ENCODE peak calls at places on chromosome 2, in seven cellular contexts. One of them, this sample, is unnamed.

GRCh38 chr2:120675460-120676130 is 60.1 kb upstream of the GLI2 start:
- DNase-seq in stimulated activated CD4-positive, alpha-beta T cell treated with anti-CD3 and anti-CD28 coated beads, Interleukin-12 subunit alpha, Interleukin-12 subunit beta, amount 100 ng/mL, for 24 hours: peak; percentile 52
- DNase-seq in mesothelial cell of epicardium: peak; percentile 71
- DNase-seq in cortex of kidney: no peak
- DNase-seq in COR-L47: peak; percentile 28
- DNase-seq in psoas muscle: peak; percentile 85
- DNase-seq in H54: peak; percentile 67
- DNase-seq in this sample: peak; percentile 31

GRCh38 chr2:203446071-203446481 is 89.0 kb downstream of the RAPH1 start:
- DNase-seq in H54: no peak
- DNase-seq in COR-L47: no peak
- DNase-seq in psoas muscle: no peak
- DNase-seq in mesothelial cell of epicardium: no peak
- DNase-seq in stimulated activated CD4-positive, alpha-beta T cell treated with anti-CD3 and anti-CD28 coated beads, Interleukin-12 subunit alpha, Interleukin-12 subunit beta, amount 100 ng/mL, for 24 hours: no peak
- DNase-seq in cortex of kidney: no peak
- DNase-seq in this sample: peak; percentile 22

GRCh38 chr2:66522591-66523379 is 87.9 kb downstream of the MEIS1 start:
- DNase-seq in H54: no peak
- DNase-seq in psoas muscle: no peak
- DNase-seq in cortex of kidney: no peak
- DNase-seq in mesothelial cell of epicardium: no peak
- DNase-seq in COR-L47: no peak
- DNase-seq in stimulated activated CD4-positive, alpha-beta T cell treated with anti-CD3 and anti-CD28 coated beads, Interleukin-12 subunit alpha, Interleukin-12 subunit beta, amount 100 ng/mL, for 24 hours: no peak
- DNase-seq in this sample: no peak

GRCh38 chr2:127175821-127176354 is 44.2 kb downstream of the CYP27C1 start:
- DNase-seq in stimulated activated CD4-positive, alpha-beta T cell treated with anti-CD3 and anti-CD28 coated beads, Interleukin-12 subunit alpha, Interleukin-12 subunit beta, amount 100 ng/mL, for 24 hours: no peak
- DNase-seq in mesothelial cell of epicardium: no peak
- DNase-seq in H54: no peak
- DNase-seq in psoas muscle: no peak
- DNase-seq in cortex of kidney: no peak
- DNase-seq in COR-L47: no peak
- DNase-seq in this sample: no peak

GRCh38 chr2:20537423-20538307 is 90.8 kb downstream of the RHOB start:
- DNase-seq in H54: no peak
- DNase-seq in stimulated activated CD4-positive, alpha-beta T cell treated with anti-CD3 and anti-CD28 coated beads, Interleukin-12 subunit alpha, Interleukin-12 subunit beta, amount 100 ng/mL, for 24 hours: no peak
- DNase-seq in psoas muscle: no peak
- DNase-seq in COR-L47: no peak
- DNase-seq in cortex of kidney: no peak
- DNase-seq in mesothelial cell of epicardium: no peak
- DNase-seq in this sample: no peak

GRCh38 chr2:121147766-121148165 is 137.2 kb downstream of the TFCP2L1 start:
- DNase-seq in cortex of kidney: no peak
- DNase-seq in psoas muscle: no peak
- DNase-seq in mesothelial cell of epicardium: no peak
- DNase-seq in H54: no peak
- DNase-seq in stimulated activated CD4-positive, alpha-beta T cell treated with anti-CD3 and anti-CD28 coated beads, Interleukin-12 subunit alpha, Interleukin-12 subunit beta, amount 100 ng/mL, for 24 hours: no peak
- DNase-seq in COR-L47: no peak
- DNase-seq in this sample: no peak

GRCh38 chr2:128395640-128396499 is 77.2 kb upstream of the HS6ST1 start:
- DNase-seq in stimulated activated CD4-positive, alpha-beta T cell treated with anti-CD3 and anti-CD28 coated beads, Interleukin-12 subunit alpha, Interleukin-12 subunit beta, amount 100 ng/mL, for 24 hours: no peak
- DNase-seq in mesothelial cell of epicardium: no peak
- DNase-seq in COR-L47: no peak
- DNase-seq in H54: no peak
- DNase-seq in psoas muscle: no peak
- DNase-seq in cortex of kidney: no peak
- DNase-seq in this sample: peak; percentile 98

GRCh38 chr2:218001629-218002028 is 1.2 kb downstream of the TNS1 start:
- DNase-seq in H54: no peak
- DNase-seq in psoas muscle: no peak
- DNase-seq in stimulated activated CD4-positive, alpha-beta T cell treated with anti-CD3 and anti-CD28 coated beads, Interleukin-12 subunit alpha, Interleukin-12 subunit beta, amount 100 ng/mL, for 24 hours: no peak
- DNase-seq in mesothelial cell of epicardium: no peak
- DNase-seq in COR-L47: no peak
- DNase-seq in cortex of kidney: no peak
- DNase-seq in this sample: no peak

GRCh38 chr2:210539035-210539434 is 17.4 kb upstream of the CPS1 start:
- DNase-seq in psoas muscle: no peak
- DNase-seq in cortex of kidney: no peak
- DNase-seq in COR-L47: no peak
- DNase-seq in stimulated activated CD4-positive, alpha-beta T cell treated with anti-CD3 and anti-CD28 coated beads, Interleukin-12 subunit alpha, Interleukin-12 subunit beta, amount 100 ng/mL, for 24 hours: no peak
- DNase-seq in H54: no peak
- DNase-seq in mesothelial cell of epicardium: no peak
- DNase-seq in this sample: no peak

GRCh38 chr2:217625475-217626245 is 377.1 kb downstream of the TNS1 start:
- DNase-seq in cortex of kidney: no peak
- DNase-seq in mesothelial cell of epicardium: no peak
- DNase-seq in COR-L47: no peak
- DNase-seq in psoas muscle: no peak
- DNase-seq in H54: no peak
- DNase-seq in stimulated activated CD4-positive, alpha-beta T cell treated with anti-CD3 and anti-CD28 coated beads, Interleukin-12 subunit alpha, Interleukin-12 subunit beta, amount 100 ng/mL, for 24 hours: no peak
- DNase-seq in this sample: no peak

GRCh38 chr2:10028988-10029874 is 14.1 kb upstream of the KLF11 start:
- DNase-seq in COR-L47: peak; percentile 91
- DNase-seq in mesothelial cell of epicardium: no peak
- DNase-seq in stimulated activated CD4-positive, alpha-beta T cell treated with anti-CD3 and anti-CD28 coated beads, Interleukin-12 subunit alpha, Interleukin-12 subunit beta, amount 100 ng/mL, for 24 hours: peak; percentile 33
- DNase-seq in H54: peak; percentile 52
- DNase-seq in psoas muscle: peak; percentile 75
- DNase-seq in cortex of kidney: no peak
- DNase-seq in this sample: no peak

GRCh38 chr2:239312741-239313246 is 88.0 kb downstream of the HDAC4 start:
- DNase-seq in cortex of kidney: no peak
- DNase-seq in stimulated activated CD4-positive, alpha-beta T cell treated with anti-CD3 and anti-CD28 coated beads, Interleukin-12 subunit alpha, Interleukin-12 subunit beta, amount 100 ng/mL, for 24 hours: no peak
- DNase-seq in H54: no peak
- DNase-seq in mesothelial cell of epicardium: peak; percentile 35
- DNase-seq in psoas muscle: peak; percentile 79
- DNase-seq in COR-L47: no peak
- DNase-seq in this sample: no peak

GRCh38 chr2:4134881-4135565 is 431.6 kb downstream of the DCDC2C start:
- DNase-seq in mesothelial cell of epicardium: no peak
- DNase-seq in COR-L47: no peak
- DNase-seq in H54: no peak
- DNase-seq in psoas muscle: no peak
- DNase-seq in cortex of kidney: no peak
- DNase-seq in stimulated activated CD4-positive, alpha-beta T cell treated with anti-CD3 and anti-CD28 coated beads, Interleukin-12 subunit alpha, Interleukin-12 subunit beta, amount 100 ng/mL, for 24 hours: no peak
- DNase-seq in this sample: no peak

GRCh38 chr2:10770956-10771750 is 41.4 kb downstream of the PDIA6 start:
- DNase-seq in stimulated activated CD4-positive, alpha-beta T cell treated with anti-CD3 and anti-CD28 coated beads, Interleukin-12 subunit alpha, Interleukin-12 subunit beta, amount 100 ng/mL, for 24 hours: no peak
- DNase-seq in cortex of kidney: no peak
- DNase-seq in COR-L47: no peak
- DNase-seq in psoas muscle: no peak
- DNase-seq in H54: no peak
- DNase-seq in mesothelial cell of epicardium: no peak
- DNase-seq in this sample: no peak

GRCh38 chr2:190970872-190971506 is 43.0 kb downstream of the STAT1 start:
- DNase-seq in mesothelial cell of epicardium: no peak
- DNase-seq in COR-L47: no peak
- DNase-seq in cortex of kidney: no peak
- DNase-seq in H54: no peak
- DNase-seq in psoas muscle: no peak
- DNase-seq in stimulated activated CD4-positive, alpha-beta T cell treated with anti-CD3 and anti-CD28 coated beads, Interleukin-12 subunit alpha, Interleukin-12 subunit beta, amount 100 ng/mL, for 24 hours: no peak
- DNase-seq in this sample: no peak

GRCh38 chr2:35067420-35067819 is 1288.2 kb upstream of the CRIM1 start:
- DNase-seq in stimulated activated CD4-positive, alpha-beta T cell treated with anti-CD3 and anti-CD28 coated beads, Interleukin-12 subunit alpha, Interleukin-12 subunit beta, amount 100 ng/mL, for 24 hours: no peak
- DNase-seq in COR-L47: no peak
- DNase-seq in cortex of kidney: no peak
- DNase-seq in mesothelial cell of epicardium: no peak
- DNase-seq in psoas muscle: no peak
- DNase-seq in H54: no peak
- DNase-seq in this sample: no peak

GRCh38 chr2:101255501-101255900 is 2.8 kb downstream of the CNOT11 start:
- DNase-seq in H54: no peak
- DNase-seq in cortex of kidney: no peak
- DNase-seq in stimulated activated CD4-positive, alpha-beta T cell treated with anti-CD3 and anti-CD28 coated beads, Interleukin-12 subunit alpha, Interleukin-12 subunit beta, amount 100 ng/mL, for 24 hours: no peak
- DNase-seq in mesothelial cell of epicardium: no peak
- DNase-seq in COR-L47: no peak
- DNase-seq in psoas muscle: no peak
- DNase-seq in this sample: no peak

GRCh38 chr2:230942371-230942770 is 17.3 kb upstream of the GPR55 start:
- DNase-seq in H54: no peak
- DNase-seq in mesothelial cell of epicardium: no peak
- DNase-seq in COR-L47: no peak
- DNase-seq in cortex of kidney: no peak
- DNase-seq in stimulated activated CD4-positive, alpha-beta T cell treated with anti-CD3 and anti-CD28 coated beads, Interleukin-12 subunit alpha, Interleukin-12 subunit beta, amount 100 ng/mL, for 24 hours: no peak
- DNase-seq in psoas muscle: no peak
- DNase-seq in this sample: no peak

GRCh38 chr2:3633089-3633981 is 24.7 kb upstream of the ALLC start:
- DNase-seq in stimulated activated CD4-positive, alpha-beta T cell treated with anti-CD3 and anti-CD28 coated beads, Interleukin-12 subunit alpha, Interleukin-12 subunit beta, amount 100 ng/mL, for 24 hours: no peak
- DNase-seq in COR-L47: no peak
- DNase-seq in cortex of kidney: no peak
- DNase-seq in H54: no peak
- DNase-seq in mesothelial cell of epicardium: peak; percentile 31
- DNase-seq in psoas muscle: peak; percentile 26
- DNase-seq in this sample: no peak

GRCh38 chr2:24822049-24822706 is 29.0 kb downstream of the CENPO start:
- DNase-seq in H54: no peak
- DNase-seq in COR-L47: peak; percentile 77
- DNase-seq in cortex of kidney: no peak
- DNase-seq in mesothelial cell of epicardium: no peak
- DNase-seq in stimulated activated CD4-positive, alpha-beta T cell treated with anti-CD3 and anti-CD28 coated beads, Interleukin-12 subunit alpha, Interleukin-12 subunit beta, amount 100 ng/mL, for 24 hours: no peak
- DNase-seq in psoas muscle: no peak
- DNase-seq in this sample: no peak

GRCh38 chr2:145494441-145494840 is 974.5 kb upstream of the ZEB2 start:
- DNase-seq in mesothelial cell of epicardium: no peak
- DNase-seq in psoas muscle: no peak
- DNase-seq in COR-L47: no peak
- DNase-seq in stimulated activated CD4-positive, alpha-beta T cell treated with anti-CD3 and anti-CD28 coated beads, Interleukin-12 subunit alpha, Interleukin-12 subunit beta, amount 100 ng/mL, for 24 hours: no peak
- DNase-seq in cortex of kidney: no peak
- DNase-seq in H54: no peak
- DNase-seq in this sample: no peak

GRCh38 chr2:217477583-217477982 is 525.2 kb downstream of the TNS1 start:
- DNase-seq in psoas muscle: no peak
- DNase-seq in COR-L47: no peak
- DNase-seq in mesothelial cell of epicardium: no peak
- DNase-seq in H54: no peak
- DNase-seq in cortex of kidney: no peak
- DNase-seq in stimulated activated CD4-positive, alpha-beta T cell treated with anti-CD3 and anti-CD28 coated beads, Interleukin-12 subunit alpha, Interleukin-12 subunit beta, amount 100 ng/mL, for 24 hours: no peak
- DNase-seq in this sample: no peak

GRCh38 chr2:239671916-239672849 is 271.4 kb upstream of the HDAC4 start:
- DNase-seq in H54: no peak
- DNase-seq in cortex of kidney: no peak
- DNase-seq in mesothelial cell of epicardium: no peak
- DNase-seq in COR-L47: no peak
- DNase-seq in psoas muscle: no peak
- DNase-seq in stimulated activated CD4-positive, alpha-beta T cell treated with anti-CD3 and anti-CD28 coated beads, Interleukin-12 subunit alpha, Interleukin-12 subunit beta, amount 100 ng/mL, for 24 hours: no peak
- DNase-seq in this sample: no peak

GRCh38 chr2:156918410-156918809 is 339.1 kb upstream of the GALNT5 start:
- DNase-seq in COR-L47: no peak
- DNase-seq in stimulated activated CD4-positive, alpha-beta T cell treated with anti-CD3 and anti-CD28 coated beads, Interleukin-12 subunit alpha, Interleukin-12 subunit beta, amount 100 ng/mL, for 24 hours: no peak
- DNase-seq in cortex of kidney: no peak
- DNase-seq in mesothelial cell of epicardium: no peak
- DNase-seq in H54: no peak
- DNase-seq in psoas muscle: no peak
- DNase-seq in this sample: no peak

GRCh38 chr2:191064590-191064989 is 50.6 kb upstream of the STAT1 start:
- DNase-seq in mesothelial cell of epicardium: no peak
- DNase-seq in stimulated activated CD4-positive, alpha-beta T cell treated with anti-CD3 and anti-CD28 coated beads, Interleukin-12 subunit alpha, Interleukin-12 subunit beta, amount 100 ng/mL, for 24 hours: no peak
- DNase-seq in cortex of kidney: no peak
- DNase-seq in COR-L47: no peak
- DNase-seq in H54: no peak
- DNase-seq in psoas muscle: no peak
- DNase-seq in this sample: no peak

GRCh38 chr2:33160217-33160616 is 213.5 kb downstream of the LTBP1 start:
- DNase-seq in COR-L47: no peak
- DNase-seq in cortex of kidney: no peak
- DNase-seq in psoas muscle: no peak
- DNase-seq in H54: no peak
- DNase-seq in mesothelial cell of epicardium: no peak
- DNase-seq in stimulated activated CD4-positive, alpha-beta T cell treated with anti-CD3 and anti-CD28 coated beads, Interleukin-12 subunit alpha, Interleukin-12 subunit beta, amount 100 ng/mL, for 24 hours: no peak
- DNase-seq in this sample: no peak

GRCh38 chr2:182543746-182544525 is 117.1 kb upstream of the PDE1A start:
- DNase-seq in COR-L47: no peak
- DNase-seq in cortex of kidney: no peak
- DNase-seq in stimulated activated CD4-positive, alpha-beta T cell treated with anti-CD3 and anti-CD28 coated beads, Interleukin-12 subunit alpha, Interleukin-12 subunit beta, amount 100 ng/mL, for 24 hours: no peak
- DNase-seq in psoas muscle: no peak
- DNase-seq in H54: no peak
- DNase-seq in mesothelial cell of epicardium: no peak
- DNase-seq in this sample: no peak

GRCh38 chr2:238528953-238529781 is 102.4 kb downstream of the ASB1 start:
- DNase-seq in mesothelial cell of epicardium: no peak
- DNase-seq in psoas muscle: no peak
- DNase-seq in H54: no peak
- DNase-seq in COR-L47: peak; percentile 12
- DNase-seq in cortex of kidney: no peak
- DNase-seq in stimulated activated CD4-positive, alpha-beta T cell treated with anti-CD3 and anti-CD28 coated beads, Interleukin-12 subunit alpha, Interleukin-12 subunit beta, amount 100 ng/mL, for 24 hours: no peak
- DNase-seq in this sample: no peak

GRCh38 chr2:30421551-30422436 is 25.3 kb upstream of the LCLAT1 start:
- DNase-seq in mesothelial cell of epicardium: no peak
- DNase-seq in stimulated activated CD4-positive, alpha-beta T cell treated with anti-CD3 and anti-CD28 coated beads, Interleukin-12 subunit alpha, Interleukin-12 subunit beta, amount 100 ng/mL, for 24 hours: no peak
- DNase-seq in H54: no peak
- DNase-seq in psoas muscle: no peak
- DNase-seq in COR-L47: no peak
- DNase-seq in cortex of kidney: no peak
- DNase-seq in this sample: peak; percentile 5

GRCh38 chr2:85578243-85579180 is 1.1 kb downstream of the VAMP8 start:
- DNase-seq in psoas muscle: peak; percentile 88
- DNase-seq in COR-L47: no peak
- DNase-seq in cortex of kidney: no peak
- DNase-seq in H54: no peak
- DNase-seq in mesothelial cell of epicardium: no peak
- DNase-seq in stimulated activated CD4-positive, alpha-beta T cell treated with anti-CD3 and anti-CD28 coated beads, Interleukin-12 subunit alpha, Interleukin-12 subunit beta, amount 100 ng/mL, for 24 hours: no peak
- DNase-seq in this sample: no peak

GRCh38 chr2:192059226-192059625 is 135.5 kb downstream of the TMEFF2 start:
- DNase-seq in psoas muscle: no peak
- DNase-seq in COR-L47: no peak
- DNase-seq in H54: no peak
- DNase-seq in cortex of kidney: no peak
- DNase-seq in mesothelial cell of epicardium: no peak
- DNase-seq in stimulated activated CD4-positive, alpha-beta T cell treated with anti-CD3 and anti-CD28 coated beads, Interleukin-12 subunit alpha, Interleukin-12 subunit beta, amount 100 ng/mL, for 24 hours: no peak
- DNase-seq in this sample: no peak

GRCh38 chr2:3075316-3075715 is 302.3 kb downstream of the EIPR1 start:
- DNase-seq in cortex of kidney: no peak
- DNase-seq in COR-L47: no peak
- DNase-seq in H54: no peak
- DNase-seq in mesothelial cell of epicardium: no peak
- DNase-seq in stimulated activated CD4-positive, alpha-beta T cell treated with anti-CD3 and anti-CD28 coated beads, Interleukin-12 subunit alpha, Interleukin-12 subunit beta, amount 100 ng/mL, for 24 hours: no peak
- DNase-seq in psoas muscle: no peak
- DNase-seq in this sample: no peak

GRCh38 chr2:4976407-4976806 is 715.8 kb upstream of the SOX11 start:
- DNase-seq in stimulated activated CD4-positive, alpha-beta T cell treated with anti-CD3 and anti-CD28 coated beads, Interleukin-12 subunit alpha, Interleukin-12 subunit beta, amount 100 ng/mL, for 24 hours: no peak
- DNase-seq in mesothelial cell of epicardium: no peak
- DNase-seq in COR-L47: no peak
- DNase-seq in psoas muscle: no peak
- DNase-seq in H54: no peak
- DNase-seq in cortex of kidney: no peak
- DNase-seq in this sample: no peak

GRCh38 chr2:169254774-169255173 is 107.6 kb downstream of the LRP2 start:
- DNase-seq in H54: no peak
- DNase-seq in psoas muscle: no peak
- DNase-seq in COR-L47: no peak
- DNase-seq in stimulated activated CD4-positive, alpha-beta T cell treated with anti-CD3 and anti-CD28 coated beads, Interleukin-12 subunit alpha, Interleukin-12 subunit beta, amount 100 ng/mL, for 24 hours: no peak
- DNase-seq in cortex of kidney: no peak
- DNase-seq in mesothelial cell of epicardium: no peak
- DNase-seq in this sample: no peak

GRCh38 chr2:132668189-132668833 is 1.7 kb downstream of the LYPD1 start:
- DNase-seq in stimulated activated CD4-positive, alpha-beta T cell treated with anti-CD3 and anti-CD28 coated beads, Interleukin-12 subunit alpha, Interleukin-12 subunit beta, amount 100 ng/mL, for 24 hours: no peak
- DNase-seq in COR-L47: no peak
- DNase-seq in mesothelial cell of epicardium: peak; percentile 54
- DNase-seq in cortex of kidney: no peak
- DNase-seq in psoas muscle: no peak
- DNase-seq in H54: no peak
- DNase-seq in this sample: no peak

GRCh38 chr2:3453196-3453845 is 66.0 kb downstream of the ADI1 start:
- DNase-seq in stimulated activated CD4-positive, alpha-beta T cell treated with anti-CD3 and anti-CD28 coated beads, Interleukin-12 subunit alpha, Interleukin-12 subunit beta, amount 100 ng/mL, for 24 hours: no peak
- DNase-seq in psoas muscle: peak; percentile 47
- DNase-seq in cortex of kidney: no peak
- DNase-seq in H54: no peak
- DNase-seq in mesothelial cell of epicardium: no peak
- DNase-seq in COR-L47: no peak
- DNase-seq in this sample: no peak

GRCh38 chr2:226189061-226189460 is 610.6 kb downstream of the IRS1 start:
- DNase-seq in cortex of kidney: no peak
- DNase-seq in mesothelial cell of epicardium: no peak
- DNase-seq in H54: no peak
- DNase-seq in stimulated activated CD4-positive, alpha-beta T cell treated with anti-CD3 and anti-CD28 coated beads, Interleukin-12 subunit alpha, Interleukin-12 subunit beta, amount 100 ng/mL, for 24 hours: no peak
- DNase-seq in psoas muscle: no peak
- DNase-seq in COR-L47: no peak
- DNase-seq in this sample: no peak

GRCh38 chr2:14628906-14629305 is 3.6 kb upstream of the LRATD1 start:
- DNase-seq in H54: no peak
- DNase-seq in psoas muscle: no peak
- DNase-seq in cortex of kidney: no peak
- DNase-seq in mesothelial cell of epicardium: no peak
- DNase-seq in stimulated activated CD4-positive, alpha-beta T cell treated with anti-CD3 and anti-CD28 coated beads, Interleukin-12 subunit alpha, Interleukin-12 subunit beta, amount 100 ng/mL, for 24 hours: no peak
- DNase-seq in COR-L47: no peak
- DNase-seq in this sample: no peak

This sample was measured in HS-27A.